ENCODE peak calls at places on chromosome 20, in six cellular contexts. One of them, this sample, is unnamed.
A peak's percentile ranks its signal among the peaks of the same experiment; 100 is the strongest.

GRCh38 chr20:35207950-35208611 is 18.4 kb upstream of the MMP24 start:
- DNase-seq in heart right ventricle: peak; percentile 66
- DNase-seq in breast epithelium: peak; percentile 55
- DNase-seq in cardiac muscle cell: peak; percentile 88
- DNase-seq in A549: peak; percentile 91
- DNase-seq in astrocyte: peak; percentile 30
- DNase-seq in this sample: peak; percentile 82

GRCh38 chr20:62793757-62794006 is 2.6 kb upstream of the MRGBP start:
- DNase-seq in astrocyte: no peak
- DNase-seq in A549: no peak
- DNase-seq in cardiac muscle cell: no peak
- DNase-seq in breast epithelium: no peak
- DNase-seq in heart right ventricle: no peak
- DNase-seq in this sample: no peak

GRCh38 chr20:36830791-36831691 is 44.9 kb upstream of the TLDC2 start:
- DNase-seq in heart right ventricle: peak; percentile 82
- DNase-seq in cardiac muscle cell: peak; percentile 43
- DNase-seq in A549: no peak
- DNase-seq in astrocyte: no peak
- DNase-seq in breast epithelium: no peak
- DNase-seq in this sample: no peak

GRCh38 chr20:12984069-12984765 is 24.6 kb upstream of the SPTLC3 start:
- DNase-seq in cardiac muscle cell: no peak
- DNase-seq in A549: no peak
- DNase-seq in astrocyte: peak; percentile 67
- DNase-seq in heart right ventricle: no peak
- DNase-seq in breast epithelium: no peak
- DNase-seq in this sample: no peak

GRCh38 chr20:3173582-3174441 is 463 bp upstream of the LZTS3 start:
- DNase-seq in A549: peak; percentile 78
- DNase-seq in heart right ventricle: peak; percentile 94
- DNase-seq in cardiac muscle cell: peak; percentile 95
- DNase-seq in astrocyte: peak; percentile 47
- DNase-seq in breast epithelium: peak; percentile 84
- DNase-seq in this sample: peak; percentile 89

GRCh38 chr20:47358672-47359532 is 2.4 kb upstream of the ZMYND8 start:
- DNase-seq in A549: peak; percentile 97
- DNase-seq in astrocyte: peak; percentile 90
- DNase-seq in breast epithelium: peak; percentile 97
- DNase-seq in cardiac muscle cell: peak; percentile 79
- DNase-seq in heart right ventricle: peak; percentile 33
- DNase-seq in this sample: peak; percentile 68

GRCh38 chr20:62288535-62289105 is 14.2 kb upstream of the ADRM1 start:
- DNase-seq in cardiac muscle cell: no peak
- DNase-seq in heart right ventricle: no peak
- DNase-seq in breast epithelium: no peak
- DNase-seq in A549: no peak
- DNase-seq in astrocyte: no peak
- DNase-seq in this sample: no peak

GRCh38 chr20:51376121-51376520 is 166.4 kb downstream of the NFATC2 start:
- DNase-seq in astrocyte: no peak
- DNase-seq in breast epithelium: no peak
- DNase-seq in cardiac muscle cell: no peak
- DNase-seq in heart right ventricle: no peak
- DNase-seq in A549: no peak
- DNase-seq in this sample: no peak

GRCh38 chr20:8020314-8021079 is 936 bp upstream of the TMX4 start:
- DNase-seq in breast epithelium: no peak
- DNase-seq in A549: no peak
- DNase-seq in heart right ventricle: no peak
- DNase-seq in astrocyte: no peak
- DNase-seq in cardiac muscle cell: no peak
- DNase-seq in this sample: no peak

GRCh38 chr20:226958-227357 is at the start of gene DEFB129:
- DNase-seq in breast epithelium: no peak
- DNase-seq in A549: no peak
- DNase-seq in astrocyte: no peak
- DNase-seq in heart right ventricle: no peak
- DNase-seq in cardiac muscle cell: no peak
- DNase-seq in this sample: no peak

GRCh38 chr20:20167704-20168103 is 115.4 kb downstream of the CFAP61 start:
- DNase-seq in breast epithelium: no peak
- DNase-seq in A549: no peak
- DNase-seq in cardiac muscle cell: no peak
- DNase-seq in astrocyte: no peak
- DNase-seq in heart right ventricle: peak; percentile 30
- DNase-seq in this sample: no peak
- TF ChIP-seq CTCF in breast epithelium: no peak
- TF ChIP-seq CTCF in A549: no peak
- TF ChIP-seq CTCF in cardiac muscle cell: no peak
- TF ChIP-seq CTCF in astrocyte: no peak
- TF ChIP-seq CTCF in heart right ventricle: no peak
- TF ChIP-seq CTCF in this sample: no peak

GRCh38 chr20:19885981-19886665 is 128.1 kb downstream of the RIN2 start:
- DNase-seq in breast epithelium: peak; percentile 54
- DNase-seq in A549: peak; percentile 84
- DNase-seq in astrocyte: peak; percentile 47
- DNase-seq in heart right ventricle: peak; percentile 57
- DNase-seq in cardiac muscle cell: peak; percentile 21
- DNase-seq in this sample: peak; percentile 34
- H3K4me1 ChIP-seq in breast epithelium: peaks cover 18% of the 10 kb centered on the region
- H3K4me1 ChIP-seq in A549: peaks cover 88% of the 10 kb centered on the region
- H3K4me1 ChIP-seq in astrocyte: peaks cover 41% of the 10 kb centered on the region
- H3K4me1 ChIP-seq in heart right ventricle: peaks cover 29% of the 10 kb centered on the region
- H3K4me1 ChIP-seq in cardiac muscle cell: peaks cover 27% of the 10 kb centered on the region
- H3K4me1 ChIP-seq in this sample: no peaks in the 10 kb centered on the region

GRCh38 chr20:5002077-5002413 is 735 bp upstream of the SLC23A2 start:
- DNase-seq in heart right ventricle: no peak
- DNase-seq in astrocyte: no peak
- DNase-seq in breast epithelium: no peak
- DNase-seq in A549: no peak
- DNase-seq in cardiac muscle cell: peak; percentile 6
- DNase-seq in this sample: peak; percentile 16
- H3K4me3 ChIP-seq in heart right ventricle: peak overlapping the region; percentile 96
- H3K4me3 ChIP-seq in astrocyte: no peak overlapping the region
- H3K4me3 ChIP-seq in breast epithelium: peak overlapping the region; percentile 89
- H3K4me3 ChIP-seq in A549: peak overlapping the region; percentile 65
- H3K4me3 ChIP-seq in cardiac muscle cell: peak overlapping the region; percentile 44
- H3K4me3 ChIP-seq in this sample: peak overlapping the region; percentile 72

GRCh38 chr20:39433461-39433860 is 471.3 kb downstream of the DHX35 start:
- DNase-seq in heart right ventricle: no peak
- DNase-seq in astrocyte: no peak
- DNase-seq in A549: no peak
- DNase-seq in breast epithelium: no peak
- DNase-seq in cardiac muscle cell: no peak
- DNase-seq in this sample: no peak

GRCh38 chr20:39424923-39425678 is 463.0 kb downstream of the DHX35 start:
- DNase-seq in A549: no peak
- DNase-seq in cardiac muscle cell: no peak
- DNase-seq in heart right ventricle: no peak
- DNase-seq in breast epithelium: no peak
- DNase-seq in astrocyte: no peak
- DNase-seq in this sample: no peak

DNA sequence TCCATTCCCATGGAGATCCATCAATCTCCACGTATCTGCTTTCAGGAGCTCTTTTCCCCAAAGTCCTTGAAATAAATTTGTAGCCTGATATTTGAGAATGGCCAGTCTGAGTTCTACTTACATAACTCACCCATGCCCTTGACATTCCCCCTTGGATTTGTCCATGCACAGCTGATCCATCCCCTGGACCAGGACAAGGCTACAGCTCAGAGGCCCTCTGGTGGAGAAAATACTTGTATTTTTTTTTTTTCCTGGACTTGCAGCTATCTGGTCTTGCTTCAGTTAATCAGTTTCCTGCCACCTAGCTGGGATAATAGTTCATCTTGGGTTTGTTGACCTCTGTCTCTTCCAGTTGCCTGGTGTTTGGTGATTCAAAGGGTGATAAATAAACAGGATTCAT is 467.6 kb downstream of the DHX35 start:
- DNase-seq in breast epithelium: no peak
- DNase-seq in cardiac muscle cell: peak; percentile 37
- DNase-seq in A549: peak; percentile 8
- DNase-seq in heart right ventricle: no peak
- DNase-seq in astrocyte: no peak
- DNase-seq in this sample: no peak
- TF ChIP-seq CTCF in breast epithelium: no peak
- TF ChIP-seq CTCF in cardiac muscle cell: no peak
- TF ChIP-seq CTCF in A549: no peak
- TF ChIP-seq CTCF in heart right ventricle: peak; percentile 53
- TF ChIP-seq CTCF in astrocyte: no peak
- TF ChIP-seq CTCF in this sample: no peak

GRCh38 chr20:40258931-40259330 is 430.1 kb downstream of the MAFB start:
- DNase-seq in heart right ventricle: no peak
- DNase-seq in A549: no peak
- DNase-seq in astrocyte: no peak
- DNase-seq in cardiac muscle cell: no peak
- DNase-seq in breast epithelium: no peak
- DNase-seq in this sample: no peak
- H3K4me1 ChIP-seq in heart right ventricle: no peaks in the 10 kb centered on the region
- H3K4me1 ChIP-seq in A549: no peaks in the 10 kb centered on the region
- H3K4me1 ChIP-seq in astrocyte: no peaks in the 10 kb centered on the region
- H3K4me1 ChIP-seq in cardiac muscle cell: no peaks in the 10 kb centered on the region
- H3K4me1 ChIP-seq in breast epithelium: no peaks in the 10 kb centered on the region
- H3K4me1 ChIP-seq in this sample: no peaks in the 10 kb centered on the region

GRCh38 chr20:33933469-33933909 is 60.2 kb upstream of the RALY start:
- DNase-seq in cardiac muscle cell: peak; percentile 69
- DNase-seq in astrocyte: peak; percentile 16
- DNase-seq in A549: peak; percentile 69
- DNase-seq in breast epithelium: peak; percentile 71
- DNase-seq in heart right ventricle: peak; percentile 34
- DNase-seq in this sample: peak; percentile 62
- H3K4me3 ChIP-seq in cardiac muscle cell: no peak overlapping the region
- H3K4me3 ChIP-seq in astrocyte: no peak overlapping the region
- H3K4me3 ChIP-seq in A549: no peak overlapping the region
- H3K4me3 ChIP-seq in breast epithelium: no peak overlapping the region
- H3K4me3 ChIP-seq in heart right ventricle: no peak overlapping the region
- H3K4me3 ChIP-seq in this sample: no peak overlapping the region

DNA sequence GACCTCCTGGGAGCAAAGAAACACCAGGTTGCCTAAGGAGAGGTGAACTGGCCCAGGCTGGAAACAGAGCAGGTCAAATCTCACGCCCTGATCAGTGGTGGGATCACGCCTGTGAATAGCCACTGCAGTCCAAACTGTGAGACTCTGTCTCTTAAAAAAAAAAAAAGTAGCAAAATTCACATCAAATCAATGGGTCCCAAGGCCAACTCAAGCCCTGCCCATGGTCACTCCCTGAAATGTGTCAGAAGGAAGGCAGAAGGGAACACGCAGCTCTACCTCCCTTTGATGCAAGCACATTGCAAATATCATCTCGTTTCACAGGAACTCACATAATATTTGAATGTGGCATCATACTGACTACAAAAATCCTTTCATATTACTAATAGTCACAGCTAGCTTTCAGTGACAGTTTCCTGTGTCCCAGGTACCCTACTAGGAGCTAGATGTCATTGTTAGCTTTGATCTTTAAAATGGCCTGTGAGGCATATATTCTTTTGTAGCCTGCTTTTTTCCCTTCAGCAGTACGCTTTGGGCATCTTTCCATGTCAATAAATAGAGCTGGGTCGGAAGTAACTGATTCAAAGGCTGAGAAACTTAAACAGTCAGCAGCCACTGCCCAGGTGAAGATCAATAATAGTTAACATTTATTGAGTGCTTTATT is 14.4 kb upstream of the TTPAL start:
- DNase-seq in breast epithelium: no peak
- DNase-seq in astrocyte: no peak
- DNase-seq in cardiac muscle cell: no peak
- DNase-seq in heart right ventricle: no peak
- DNase-seq in A549: no peak
- DNase-seq in this sample: no peak
- TF ChIP-seq CTCF in breast epithelium: no peak
- TF ChIP-seq CTCF in astrocyte: no peak
- TF ChIP-seq CTCF in cardiac muscle cell: no peak
- TF ChIP-seq CTCF in heart right ventricle: no peak
- TF ChIP-seq CTCF in A549: no peak
- TF ChIP-seq CTCF in this sample: no peak

DNA sequence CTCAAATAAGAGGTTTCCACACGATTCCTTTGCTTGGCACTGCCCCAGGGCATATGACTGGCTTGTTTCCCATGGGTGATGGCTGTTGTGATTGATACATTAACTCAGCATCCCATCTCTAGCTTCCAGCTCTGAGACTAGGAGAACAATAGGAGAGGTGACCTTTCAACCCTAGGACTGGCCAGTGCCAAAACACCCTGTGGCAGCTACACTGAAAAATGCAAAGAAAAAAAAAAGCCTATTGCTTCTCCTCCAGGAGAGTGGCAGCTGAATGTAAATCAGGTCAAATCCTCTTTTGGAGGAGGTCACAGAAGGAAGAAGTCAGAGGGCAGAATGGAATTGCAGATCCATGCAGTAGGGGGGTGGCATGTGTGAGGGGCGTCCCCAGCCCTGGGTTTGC is 245.2 kb upstream of the RIN2 start:
- DNase-seq in cardiac muscle cell: no peak
- DNase-seq in astrocyte: no peak
- DNase-seq in breast epithelium: no peak
- DNase-seq in A549: no peak
- DNase-seq in heart right ventricle: no peak
- DNase-seq in this sample: no peak
- H3K4me1 ChIP-seq in cardiac muscle cell: peaks cover 9% of the 10 kb centered on the region
- H3K4me1 ChIP-seq in astrocyte: no peaks in the 10 kb centered on the region
- H3K4me1 ChIP-seq in breast epithelium: no peaks in the 10 kb centered on the region
- H3K4me1 ChIP-seq in A549: no peaks in the 10 kb centered on the region
- H3K4me1 ChIP-seq in heart right ventricle: no peaks in the 10 kb centered on the region
- H3K4me1 ChIP-seq in this sample: no peaks in the 10 kb centered on the region

GRCh38 chr20:38162878-38163875 is 1.9 kb downstream of the TGM2 start:
- DNase-seq in astrocyte: no peak
- DNase-seq in heart right ventricle: no peak
- DNase-seq in breast epithelium: no peak
- DNase-seq in A549: no peak
- DNase-seq in cardiac muscle cell: no peak
- DNase-seq in this sample: peak; percentile 30

GRCh38 chr20:38165089-38165965 is at the start of gene TGM2:
- DNase-seq in breast epithelium: no peak
- DNase-seq in astrocyte: no peak
- DNase-seq in heart right ventricle: peak; percentile 88
- DNase-seq in cardiac muscle cell: peak; percentile 91
- DNase-seq in A549: peak; percentile 86
- DNase-seq in this sample: peak; percentile 70

GRCh38 chr20:38162149-38162548 is 2.9 kb downstream of the TGM2 start:
- DNase-seq in cardiac muscle cell: no peak
- DNase-seq in astrocyte: no peak
- DNase-seq in heart right ventricle: no peak
- DNase-seq in breast epithelium: no peak
- DNase-seq in A549: no peak
- DNase-seq in this sample: no peak

GRCh38 chr20:38164624-38165088 is 414 bp downstream of the TGM2 start:
- DNase-seq in breast epithelium: no peak
- DNase-seq in astrocyte: no peak
- DNase-seq in heart right ventricle: no peak
- DNase-seq in cardiac muscle cell: no peak
- DNase-seq in A549: no peak
- DNase-seq in this sample: no peak

DNA sequence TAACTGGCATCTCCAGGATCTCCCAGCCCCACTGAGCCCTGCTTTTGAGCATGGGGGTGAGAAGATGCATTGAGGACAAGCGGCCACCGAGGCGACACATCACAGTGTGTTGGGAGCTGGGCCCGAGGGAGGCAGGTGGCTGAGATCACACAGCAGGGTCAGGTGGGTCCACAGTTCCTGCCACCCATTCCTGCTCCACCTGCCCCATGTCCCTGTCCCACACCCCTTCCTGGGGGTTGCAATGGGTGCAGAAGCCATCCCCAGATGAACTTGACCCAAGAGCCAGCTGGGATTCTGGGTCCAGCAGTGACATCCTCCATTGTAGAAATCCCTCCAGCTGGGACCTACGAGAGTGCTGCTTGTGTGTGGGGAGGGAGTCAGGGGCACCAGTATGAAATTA is 1.0 kb downstream of the TGM2 start:
- DNase-seq in A549: no peak
- DNase-seq in heart right ventricle: no peak
- DNase-seq in astrocyte: no peak
- DNase-seq in cardiac muscle cell: no peak
- DNase-seq in breast epithelium: no peak
- DNase-seq in this sample: peak; percentile 56
- H3K4me3 ChIP-seq in A549: peak overlapping the region; percentile 62
- H3K4me3 ChIP-seq in heart right ventricle: peak overlapping the region; percentile 77
- H3K4me3 ChIP-seq in astrocyte: peak overlapping the region; percentile 56
- H3K4me3 ChIP-seq in cardiac muscle cell: peak overlapping the region; percentile 41
- H3K4me3 ChIP-seq in breast epithelium: peak overlapping the region; percentile 13
- H3K4me3 ChIP-seq in this sample: peak overlapping the region; percentile 51

This sample was measured in pancreas.